ENCODE peak calls at places on chromosomes 5 and 9, in seven cellular contexts. Y, A, D, H, S, N and E are unnamed samples.

GRCh38 chr5:79924936-79925893 is 65.8 kb downstream of the MTX3 start:
- DNase-seq in Y (no peak), H (peak), N (no peak), D (peak), A (no peak), S (no peak), E (no peak)

GRCh38 chr5:133294380-133294779 is 242.6 kb downstream of the HSPA4 start:
- DNase-seq in Y (no peak), D (no peak), H (no peak), S (no peak), A (no peak), N (peak), E (no peak)

GRCh38 chr9:130213898-130214761 is 41.9 kb downstream of the NCS1 start:
- DNase-seq in D (no peak), A (no peak), H (no peak), Y (no peak), S (no peak), N (no peak), E (no peak)

GRCh38 chr9:134167530-134167931 is 3.2 kb upstream of the RNU6ATAC start:
- DNase-seq in D (no peak), H (no peak), N (no peak), Y (no peak), S (no peak), A (no peak), E (no peak)

GRCh38 chr9:117444466-117444865 is 29.6 kb upstream of the ASTN2 start:
- DNase-seq in N (no peak), D (no peak), A (no peak), H (no peak), Y (no peak), S (no peak), E (no peak)

GRCh38 chr5:110865400-110866094 is 126.7 kb downstream of the SLC25A46 start:
- DNase-seq in D (peak), Y (no peak), H (peak), A (no peak), N (no peak), S (no peak), E (no peak)

GRCh38 chr5:10994088-10994986 is 233.3 kb upstream of the DAP start:
- DNase-seq in N (no peak), Y (no peak), S (no peak), H (no peak), D (no peak), A (no peak), E (no peak)

GRCh38 chr5:151686673-151687378 is at the start of gene SPARC:
- DNase-seq in A (no peak), H (peak), Y (peak), N (no peak), D (peak), S (no peak), E (peak)

GRCh38 chr5:14810941-14811573 is 60.5 kb downstream of the ANKH start:
- DNase-seq in N (no peak), H (no peak), D (no peak), S (no peak), Y (no peak), A (no peak), E (peak)

GRCh38 chr5:1235379-1235778 is 10.2 kb downstream of the SLC6A18 start:
- DNase-seq in S (no peak), N (no peak), Y (no peak), H (no peak), A (no peak), D (no peak), E (no peak)

GRCh38 chr5:66246621-66247020 is 102.5 kb downstream of the SREK1 start:
- DNase-seq in S (no peak), D (peak), H (no peak), N (no peak), Y (no peak), A (no peak), E (no peak)

GRCh38 chr5:139382781-139383180 is 316 bp downstream of the SLC23A1 start:
- DNase-seq in N (no peak), A (no peak), S (no peak), H (no peak), D (no peak), Y (no peak), E (no peak)

GRCh38 chr9:135611875-135612209 is 27.5 kb downstream of the GLT6D1 start:
- DNase-seq in D (no peak), N (no peak), A (no peak), S (no peak), H (no peak), Y (no peak), E (no peak)

GRCh38 chr5:158165647-158166046 is 306.7 kb upstream of the CLINT1 start:
- DNase-seq in A (no peak), Y (no peak), N (no peak), D (no peak), S (no peak), H (no peak), E (no peak)

GRCh38 chr5:93579561-93580386 is 1.2 kb downstream of the NR2F1-AS1 start:
- DNase-seq in S (no peak), D (peak), N (no peak), A (no peak), H (no peak), Y (no peak), E (no peak)